ENCODE peak calls at places on chromosomes 5 and 9, in four cellular contexts. One of them, this sample, is unnamed.

GRCh38 chr9:87546704-87547103 is 49.0 kb downstream of the DAPK1 start:
- DNase-seq in IMR-90: no peak
- DNase-seq in K562: no peak
- DNase-seq in GM12878: no peak
- DNase-seq in this sample: peak

GRCh38 chr9:68523367-68523936 is 17.2 kb downstream of the TMEM252 start:
- DNase-seq in IMR-90: no peak
- DNase-seq in K562: no peak
- DNase-seq in GM12878: no peak
- DNase-seq in this sample: no peak

GRCh38 chr5:44603496-44604272 is 205.1 kb upstream of the MRPS30 start:
- DNase-seq in IMR-90: no peak
- DNase-seq in K562: no peak
- DNase-seq in GM12878: no peak
- DNase-seq in this sample: no peak

GRCh38 chr5:150118561-150119229 is 32.3 kb upstream of the CSF1R start:
- DNase-seq in IMR-90: no peak
- DNase-seq in K562: no peak
- DNase-seq in GM12878: no peak
- DNase-seq in this sample: no peak

GRCh38 chr9:107693620-107694326 is 204.2 kb upstream of the KLF4 start:
- DNase-seq in IMR-90: peak
- DNase-seq in K562: no peak
- DNase-seq in GM12878: no peak
- DNase-seq in this sample: no peak

GRCh38 chr5:175683921-175684320 is 26.1 kb downstream of the HRH2 start:
- DNase-seq in IMR-90: no peak
- DNase-seq in K562: no peak
- DNase-seq in GM12878: no peak
- DNase-seq in this sample: no peak

GRCh38 chr5:25649628-25650265 is 1005.0 kb upstream of the CDH10 start:
- DNase-seq in IMR-90: no peak
- DNase-seq in K562: no peak
- DNase-seq in GM12878: no peak
- DNase-seq in this sample: no peak

GRCh38 chr5:76867027-76867426 is 17.2 kb downstream of the S100Z start:
- DNase-seq in IMR-90: peak
- DNase-seq in K562: no peak
- DNase-seq in GM12878: no peak
- DNase-seq in this sample: no peak

GRCh38 chr9:2126331-2126789 is 111.2 kb downstream of the SMARCA2 start:
- DNase-seq in IMR-90: peak
- DNase-seq in K562: no peak
- DNase-seq in GM12878: no peak
- DNase-seq in this sample: no peak

DNA sequence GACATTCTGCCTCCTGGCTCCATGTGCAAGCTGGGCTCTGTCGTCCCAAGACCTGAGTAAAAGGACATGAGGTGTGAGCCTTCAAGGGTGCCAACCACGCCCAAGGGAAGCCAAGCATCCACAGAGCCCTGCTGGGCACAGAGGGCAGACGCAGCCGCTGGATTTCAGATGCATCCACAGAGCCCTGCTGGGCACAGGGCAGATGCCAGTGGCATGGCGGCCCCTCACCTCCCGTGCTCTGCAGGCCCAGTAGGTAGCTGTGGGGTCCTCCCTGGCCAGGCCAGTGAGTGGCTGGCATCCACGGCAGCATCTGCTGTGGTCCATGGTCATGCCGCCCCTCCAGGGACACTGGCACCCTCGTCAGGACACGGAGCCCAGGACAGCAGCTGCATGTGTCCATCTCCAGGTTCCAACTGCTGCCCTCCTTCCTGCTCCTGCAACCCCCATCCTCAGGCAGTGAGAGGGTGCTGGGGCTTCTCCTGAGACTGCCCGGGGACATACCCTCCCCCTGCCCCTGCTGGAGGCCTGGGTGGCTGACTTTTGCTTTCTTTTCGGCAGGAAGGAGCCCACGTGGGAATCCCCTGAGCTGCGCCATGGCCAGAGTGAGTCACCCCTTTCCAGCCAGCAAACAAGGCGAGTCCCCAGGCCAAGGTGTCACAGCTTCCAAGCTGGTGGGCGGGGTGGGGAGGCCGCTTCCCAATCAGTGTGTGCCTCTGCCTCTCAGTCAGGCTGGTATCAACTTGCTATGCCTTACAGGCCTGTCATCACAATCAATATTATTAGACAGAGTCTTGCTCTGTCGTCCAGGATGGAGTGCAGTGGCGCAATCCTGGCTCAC is 4.0 kb upstream of the TRAF2 start:
- DNase-seq in IMR-90: peak
- DNase-seq in K562: peak
- DNase-seq in GM12878: peak
- DNase-seq in this sample: peak
- H3K4me3 ChIP-seq in IMR-90: no peak
- H3K4me3 ChIP-seq in K562: no peak
- H3K4me3 ChIP-seq in GM12878: peak
- H3K4me3 ChIP-seq in this sample: no peak

GRCh38 chr9:124343533-124344290 is 71.5 kb downstream of the PSMB7 start:
- DNase-seq in IMR-90: no peak
- DNase-seq in K562: no peak
- DNase-seq in GM12878: no peak
- DNase-seq in this sample: no peak

GRCh38 chr9:124344291-124345050 is 70.8 kb downstream of the PSMB7 start:
- DNase-seq in IMR-90: no peak
- DNase-seq in K562: no peak
- DNase-seq in GM12878: no peak
- DNase-seq in this sample: no peak

GRCh38 chr9:124342402-124342945 is 72.8 kb downstream of the PSMB7 start:
- DNase-seq in IMR-90: peak
- DNase-seq in K562: no peak
- DNase-seq in GM12878: no peak
- DNase-seq in this sample: peak

GRCh38 chr9:124341455-124342170 is 73.6 kb downstream of the PSMB7 start:
- DNase-seq in IMR-90: no peak
- DNase-seq in K562: no peak
- DNase-seq in GM12878: no peak
- DNase-seq in this sample: no peak

GRCh38 chr9:124342946-124343485 is 72.2 kb downstream of the PSMB7 start:
- DNase-seq in IMR-90: peak
- DNase-seq in K562: no peak
- DNase-seq in GM12878: no peak
- DNase-seq in this sample: no peak
- TF ChIP-seq FOS in IMR-90: peak
- TF ChIP-seq FOS in K562: no peak
- TF ChIP-seq FOS in GM12878: no peak
- TF ChIP-seq FOS in this sample: no peak

DNA sequence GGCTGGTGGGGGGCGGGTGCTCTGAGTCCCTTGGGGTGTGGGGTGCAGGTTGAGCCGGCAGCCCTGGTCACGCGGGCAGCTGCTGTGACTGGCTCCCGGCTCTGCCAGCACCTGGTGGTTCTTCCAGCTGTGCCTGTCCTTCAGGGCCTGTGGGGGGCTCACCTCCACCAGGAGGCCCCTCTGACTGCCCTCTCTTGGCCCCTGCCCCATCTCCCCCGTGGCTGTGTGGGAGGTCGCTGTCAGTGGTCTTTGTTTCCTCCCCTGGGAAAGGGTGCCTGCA is 3.3 kb downstream of the RXRA start:
- DNase-seq in IMR-90: no peak
- DNase-seq in K562: no peak
- DNase-seq in GM12878: no peak
- DNase-seq in this sample: no peak
- H3K4me3 ChIP-seq in IMR-90: no peak
- H3K4me3 ChIP-seq in K562: no peak
- H3K4me3 ChIP-seq in GM12878: no peak
- H3K4me3 ChIP-seq in this sample: no peak

DNA sequence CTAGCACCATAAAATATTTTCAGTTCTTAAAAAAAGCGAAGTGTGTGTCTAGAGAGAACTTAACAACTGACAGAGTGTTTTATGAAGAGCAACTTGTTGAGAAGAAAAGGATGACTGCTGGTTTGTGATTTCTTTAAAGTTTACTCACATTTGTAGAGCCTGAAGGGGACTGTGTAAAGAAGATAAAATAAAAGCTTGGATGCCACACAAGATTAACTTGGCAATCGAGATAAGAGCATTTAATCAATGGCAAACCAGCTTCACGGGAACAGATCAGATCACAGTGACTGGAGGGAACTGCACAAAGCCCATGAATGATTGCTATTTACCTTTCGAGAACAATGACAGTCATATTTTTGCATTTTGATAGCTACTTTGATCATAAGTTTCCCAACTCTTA is 2013.1 kb upstream of the CDH9 start:
- DNase-seq in IMR-90: no peak
- DNase-seq in K562: no peak
- DNase-seq in GM12878: no peak
- DNase-seq in this sample: no peak
- TF ChIP-seq FOS in IMR-90: no peak
- TF ChIP-seq FOS in K562: no peak
- TF ChIP-seq FOS in GM12878: no peak
- TF ChIP-seq FOS in this sample: no peak

GRCh38 chr9:135373151-135373685 is 106.4 kb upstream of the PPP1R26 start:
- DNase-seq in IMR-90: no peak
- DNase-seq in K562: no peak
- DNase-seq in GM12878: no peak
- DNase-seq in this sample: no peak
- H3K4me3 ChIP-seq in IMR-90: no peak
- H3K4me3 ChIP-seq in K562: no peak
- H3K4me3 ChIP-seq in GM12878: no peak
- H3K4me3 ChIP-seq in this sample: no peak

GRCh38 chr9:127214421-127215265 is 49.9 kb upstream of the GARNL3 start:
- DNase-seq in IMR-90: peak
- DNase-seq in K562: peak
- DNase-seq in GM12878: no peak
- DNase-seq in this sample: peak

GRCh38 chr9:127211983-127212382 is 52.6 kb upstream of the GARNL3 start:
- DNase-seq in IMR-90: no peak
- DNase-seq in K562: no peak
- DNase-seq in GM12878: no peak
- DNase-seq in this sample: no peak

GRCh38 chr9:127215266-127216209 is 49.0 kb upstream of the GARNL3 start:
- DNase-seq in IMR-90: no peak
- DNase-seq in K562: no peak
- DNase-seq in GM12878: no peak
- DNase-seq in this sample: no peak

GRCh38 chr9:127212453-127212852 is 52.1 kb upstream of the GARNL3 start:
- DNase-seq in IMR-90: no peak
- DNase-seq in K562: no peak
- DNase-seq in GM12878: no peak
- DNase-seq in this sample: no peak

DNA sequence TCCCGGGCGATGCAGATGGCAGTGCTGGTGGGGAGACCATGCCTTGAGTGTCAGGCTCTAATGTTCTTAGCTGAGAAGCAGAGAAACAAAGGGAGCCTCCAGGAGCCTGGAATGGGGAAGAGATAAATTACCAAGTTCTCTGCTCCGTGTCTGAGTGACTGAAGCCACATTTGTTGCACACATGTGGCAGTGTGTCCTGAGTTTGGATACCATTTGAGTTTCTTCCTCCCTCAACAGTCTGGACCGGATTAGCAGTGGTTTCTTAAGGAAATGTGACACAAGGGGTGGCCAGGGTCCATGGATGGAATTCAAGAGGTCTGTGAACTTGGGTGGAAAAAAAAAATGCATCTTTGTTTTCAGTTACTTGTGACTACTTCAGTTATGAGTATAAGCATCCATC is 50.7 kb upstream of the GARNL3 start:
- DNase-seq in IMR-90: no peak
- DNase-seq in K562: no peak
- DNase-seq in GM12878: no peak
- DNase-seq in this sample: no peak
- TF ChIP-seq FOS in IMR-90: no peak
- TF ChIP-seq FOS in K562: no peak
- TF ChIP-seq FOS in GM12878: no peak
- TF ChIP-seq FOS in this sample: no peak

GRCh38 chr5:96338089-96338488 is 95.0 kb downstream of the PCSK1 start:
- DNase-seq in IMR-90: no peak
- DNase-seq in K562: no peak
- DNase-seq in GM12878: no peak
- DNase-seq in this sample: no peak

GRCh38 chr5:96337048-96337781 is 95.8 kb downstream of the PCSK1 start:
- DNase-seq in IMR-90: no peak
- DNase-seq in K562: no peak
- DNase-seq in GM12878: no peak
- DNase-seq in this sample: no peak

GRCh38 chr5:96340357-96340756 is 92.7 kb downstream of the PCSK1 start:
- DNase-seq in IMR-90: no peak
- DNase-seq in K562: no peak
- DNase-seq in GM12878: no peak
- DNase-seq in this sample: no peak

GRCh38 chr5:96339862-96340261 is 93.2 kb downstream of the PCSK1 start:
- DNase-seq in IMR-90: no peak
- DNase-seq in K562: peak
- DNase-seq in GM12878: no peak
- DNase-seq in this sample: no peak

GRCh38 chr5:96338624-96339023 is 94.4 kb downstream of the PCSK1 start:
- DNase-seq in IMR-90: no peak
- DNase-seq in K562: no peak
- DNase-seq in GM12878: no peak
- DNase-seq in this sample: no peak
- H3K4me3 ChIP-seq in IMR-90: no peak
- H3K4me3 ChIP-seq in K562: no peak
- H3K4me3 ChIP-seq in GM12878: no peak
- H3K4me3 ChIP-seq in this sample: no peak